ENCODE peak calls at places on chromosomes 4 and X, in five cellular contexts. K, F, I, H and Q are unnamed samples.

GRCh38 chrX:29869837-29870236 is 345.5 kb upstream of the MAGEB2 start:
- DNase-seq in K (no peak), F (no peak), I (no peak), H (no peak), Q (no peak)

GRCh38 chr4:110449947-110450346 is 26.0 kb upstream of the ENPEP start:
- DNase-seq in K (no peak), F (no peak), I (no peak), H (no peak), Q (no peak)

GRCh38 chr4:3529363-3529762 is 2.9 kb downstream of the LRPAP1 start:
- DNase-seq in K (no peak), F (no peak), I (no peak), H (peak), Q (no peak)

GRCh38 chr4:187363453-187363852 is 632.1 kb upstream of the ZFP42 start:
- DNase-seq in K (no peak), F (no peak), I (no peak), H (no peak), Q (no peak)

GRCh38 chr4:95742872-95743271 is 97.0 kb upstream of the PDHA2 start:
- DNase-seq in K (no peak), F (no peak), I (no peak), H (no peak), Q (no peak)

GRCh38 chrX:149638860-149639259 is 7.3 kb upstream of the TMEM185A start:
- DNase-seq in K (no peak), F (no peak), I (no peak), H (no peak), Q (no peak)

GRCh38 chr4:129839687-129840086 is 743.7 kb downstream of the C4orf33 start:
- DNase-seq in K (no peak), F (no peak), I (peak), H (no peak), Q (no peak)

GRCh38 chr4:2075987-2076907 is 17.1 kb downstream of the NAT8L start:
- DNase-seq in K (no peak), F (no peak), I (no peak), H (peak), Q (no peak)

GRCh38 chr4:24470681-24471622 is 113.4 kb downstream of the DHX15 start:
- DNase-seq in K (peak), F (no peak), I (peak), H (peak), Q (peak)

GRCh38 chrX:154526901-154527675 is 11.1 kb upstream of the FAM3A start:
- DNase-seq in K (peak), F (no peak), I (peak), H (peak), Q (peak)

GRCh38 chr4:185817403-185817818 is 5.4 kb upstream of the SORBS2 start:
- DNase-seq in K (no peak), F (no peak), I (no peak), H (no peak), Q (peak)

GRCh38 chr4:1167244-1167949 is 5.0 kb downstream of the SPON2 start:
- DNase-seq in K (peak), F (no peak), I (peak), H (peak), Q (peak)

GRCh38 chr4:148778980-148779675 is 336.9 kb upstream of the NR3C2 start:
- DNase-seq in K (no peak), F (no peak), I (no peak), H (no peak), Q (no peak)

GRCh38 chr4:145626623-145626982 is 7.4 kb downstream of the MMAA start:
- DNase-seq in K (no peak), F (no peak), I (peak), H (no peak), Q (no peak)

DNA sequence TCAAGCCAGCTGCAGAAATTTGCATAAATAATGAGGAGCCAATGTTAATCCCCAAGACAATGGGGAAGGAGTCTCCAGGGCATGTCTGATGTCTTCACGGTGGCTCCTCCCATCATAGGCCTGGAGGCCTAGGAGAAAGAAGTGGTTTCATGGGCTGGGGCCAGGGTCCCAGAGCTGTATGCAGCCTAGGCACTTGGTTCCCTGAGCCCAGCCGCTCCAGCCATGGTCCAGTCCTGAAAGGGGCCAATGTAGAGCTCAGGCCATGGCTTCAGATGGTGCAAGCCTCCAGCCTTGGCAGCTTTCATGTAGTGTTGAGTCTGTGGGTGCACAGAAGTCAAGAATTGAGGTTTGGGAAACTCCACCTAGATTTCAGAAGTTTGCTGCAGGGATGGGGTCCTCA is 628.2 kb upstream of the GRIA3 start:
- DNase-seq in K (no peak), F (no peak), I (no peak), H (no peak), Q (no peak)
- H3K27ac ChIP-seq in K (no peak), F (no peak), I (no peak), H (no peak), Q (no peak)

DNA sequence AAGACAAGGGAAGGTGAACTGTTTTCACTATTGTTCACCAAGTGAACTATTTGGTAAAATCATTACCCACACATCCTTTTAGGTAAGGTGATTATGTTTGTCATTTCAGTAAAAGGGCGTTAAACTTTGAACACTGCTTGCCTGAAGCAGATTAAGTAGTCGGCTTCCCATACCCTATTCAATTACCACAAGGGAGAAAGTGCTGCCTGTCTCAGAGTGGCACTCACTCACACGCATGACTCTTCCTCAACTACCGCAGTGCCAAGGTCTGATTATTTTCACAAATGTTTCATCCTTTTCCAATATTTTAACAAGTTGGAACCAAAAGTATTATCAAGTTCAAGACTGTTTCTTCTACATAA is 11.0 kb downstream of the VEGFC start:
- DNase-seq in K (no peak), F (no peak), I (no peak), H (no peak), Q (no peak)
- H3K27ac ChIP-seq in K (no peak), F (no peak), I (no peak), H (no peak), Q (peak)

GRCh38 chrX:119677654-119677981 is 15.3 kb downstream of the SEPTIN6 start:
- DNase-seq in K (no peak), F (no peak), I (no peak), H (no peak), Q (no peak)

GRCh38 chrX:119672252-119672825 is 20.6 kb downstream of the SEPTIN6 start:
- DNase-seq in K (no peak), F (no peak), I (peak), H (no peak), Q (no peak)

GRCh38 chrX:119676949-119677653 is 15.9 kb downstream of the SEPTIN6 start:
- DNase-seq in K (no peak), F (no peak), I (no peak), H (no peak), Q (no peak)

GRCh38 chrX:119669424-119670037 is 23.4 kb downstream of the SEPTIN6 start:
- DNase-seq in K (no peak), F (no peak), I (peak), H (no peak), Q (no peak)

GRCh38 chrX:119673336-119673735 is 19.6 kb downstream of the SEPTIN6 start:
- DNase-seq in K (no peak), F (no peak), I (no peak), H (no peak), Q (no peak)
- H3K27ac ChIP-seq in K (no peak), F (no peak), I (no peak), H (no peak), Q (no peak)

DNA sequence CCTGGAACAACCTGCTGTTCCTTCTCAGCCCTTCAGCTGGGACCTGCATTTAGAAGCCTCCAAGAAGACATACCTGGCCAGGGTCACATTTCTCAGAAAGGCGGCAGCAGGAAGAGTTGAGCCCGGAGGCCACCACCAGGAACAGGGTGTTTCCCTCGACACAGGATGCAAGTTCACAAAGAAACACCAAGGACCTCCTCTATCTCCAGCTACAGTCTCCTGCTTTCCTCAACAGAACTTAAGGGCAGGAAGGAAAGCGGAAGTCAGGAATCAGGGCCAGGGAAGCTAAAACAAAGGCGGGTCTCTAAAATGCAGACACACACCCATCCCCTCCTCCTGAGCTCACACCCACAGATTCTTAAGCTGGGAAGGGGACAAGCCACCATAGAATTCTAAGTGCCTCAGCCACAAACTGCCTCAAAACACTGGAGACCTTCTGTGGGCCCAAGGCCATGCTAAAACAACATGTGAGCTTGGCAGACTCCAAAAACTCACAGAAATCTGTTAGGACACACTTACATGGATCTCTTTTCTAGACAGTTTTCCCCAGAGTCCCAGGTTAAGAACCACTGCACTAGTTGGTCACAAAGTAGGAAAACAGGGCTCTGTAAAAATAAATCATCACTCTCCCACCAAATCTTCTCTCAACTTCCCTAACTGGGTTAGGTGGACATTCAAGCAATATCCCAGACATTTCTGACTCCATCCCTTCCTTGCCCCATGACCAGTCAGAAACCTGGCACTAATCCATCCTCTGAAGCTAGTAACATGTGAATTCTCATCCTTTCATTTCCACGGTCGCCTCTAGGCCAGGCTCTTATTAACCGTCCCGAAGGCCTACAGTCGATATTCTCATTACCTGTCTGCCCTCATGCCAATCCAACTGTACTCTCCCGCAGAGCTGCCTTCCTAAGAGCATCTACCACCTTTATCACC is 163.2 kb downstream of the APBB2 start:
- DNase-seq in K (no peak), F (no peak), I (no peak), H (no peak), Q (no peak)
- H3K27ac ChIP-seq in K (no peak), F (no peak), I (no peak), H (no peak), Q (peak)